ENCODE peak calls at places on chromosomes 4 and X, in eight cellular contexts. W is WERI-Rb-1, H is left ventricle myocardium inferior, C is astrocyte of the spinal cord, M is endothelial cell, S is AG09319, E is uterus, Y is WTC11. F is an unnamed sample.

GRCh38 chrX:46628406-46629371 is 55.1 kb downstream of the CHST7 start:
- DNase-seq in C (peak; percentile 53), W (no peak), H (peak; percentile 63), Y (no peak), S (peak; percentile 32), E (peak; percentile 38), M (no peak), F (no peak)

GRCh38 chr4:137655286-137655685 is 123.0 kb upstream of the PCDH18 start:
- DNase-seq in Y (no peak), W (no peak), C (no peak), S (no peak), M (no peak), E (no peak), H (no peak), F (no peak)

GRCh38 chr4:173152104-173152503 is 16.5 kb upstream of the GALNT7 start:
- DNase-seq in M (no peak), C (no peak), S (no peak), W (no peak), Y (peak; percentile 24), H (no peak), E (no peak), F (no peak)

GRCh38 chr4:87489678-87490077 is 39.5 kb downstream of the SPARCL1 start:
- DNase-seq in E (no peak), Y (no peak), S (no peak), C (no peak), H (no peak), M (no peak), W (no peak), F (no peak)

GRCh38 chr4:3387943-3388348 is 53.8 kb upstream of the HGFAC start:
- DNase-seq in C (peak; percentile 19), S (no peak), M (no peak), H (peak; percentile 89), E (peak; percentile 71), Y (no peak), W (no peak), F (no peak)

GRCh38 chr4:159090255-159090654 is 12.6 kb upstream of the RAPGEF2 start:
- DNase-seq in W (no peak), S (no peak), H (no peak), M (no peak), Y (no peak), C (no peak), E (no peak), F (no peak)

GRCh38 chr4:73613130-73613529 is 7.1 kb downstream of the RASSF6 start:
- DNase-seq in M (no peak), W (no peak), C (no peak), H (no peak), Y (no peak), E (no peak), S (no peak), F (no peak)

GRCh38 chrX:1389993-1390285 is 2.0 kb downstream of the SLC25A6 start:
- DNase-seq in E (no peak), M (no peak), H (no peak), C (no peak), W (no peak), Y (no peak), S (no peak), F (no peak)

GRCh38 chr4:147362868-147363440 is 117.9 kb upstream of the EDNRA start:
- DNase-seq in E (peak; percentile 87), Y (no peak), S (no peak), H (peak; percentile 80), C (peak; percentile 70), W (no peak), M (no peak), F (no peak)

GRCh38 chr4:76666940-76667532 is 230.9 kb downstream of the SOWAHB start:
- DNase-seq in S (no peak), M (no peak), H (no peak), E (no peak), C (no peak), Y (no peak), W (no peak), F (no peak)

GRCh38 chr4:85968945-85969830 is 390.7 kb downstream of the MAPK10 start:
- DNase-seq in C (peak; percentile 74), Y (no peak), S (no peak), H (no peak), E (no peak), M (no peak), W (no peak), F (no peak)

GRCh38 chr4:1244978-1245471 is 3.9 kb downstream of the CTBP1 start:
- DNase-seq in S (no peak), M (no peak), H (no peak), C (no peak), Y (peak; percentile 7), E (no peak), W (no peak), F (no peak)

GRCh38 chr4:6782147-6782845 is at the start of gene KIAA0232:
- DNase-seq in S (peak; percentile 95), C (peak; percentile 93), E (peak; percentile 92), H (peak; percentile 94), W (peak; percentile 94), Y (peak; percentile 89), M (peak; percentile 92), F (peak; percentile 94)

GRCh38 chr4:149790172-149790907 is 25.3 kb downstream of the IQCM start:
- DNase-seq in S (no peak), E (no peak), M (no peak), C (no peak), W (no peak), Y (no peak), H (no peak), F (no peak)

GRCh38 chr4:34972189-34972588 is 1272.1 kb downstream of the ARAP2 start:
- DNase-seq in C (no peak), S (no peak), W (no peak), M (no peak), H (no peak), Y (no peak), E (no peak), F (no peak)

GRCh38 chr4:135508006-135508714 is 1306.6 kb upstream of the PABPC4L start:
- DNase-seq in M (no peak), E (no peak), S (no peak), H (no peak), W (no peak), C (peak; percentile 89), Y (no peak), F (no peak)

GRCh38 chr4:27081675-27082579 is 221.3 kb downstream of the STIM2 start:
- DNase-seq in E (no peak), C (no peak), M (no peak), Y (no peak), W (no peak), S (no peak), H (no peak), F (no peak)

GRCh38 chr4:126267689-126268088 is 952.9 kb downstream of the FAT4 start:
- DNase-seq in C (no peak), H (no peak), M (no peak), Y (no peak), E (no peak), W (no peak), S (peak; percentile 15), F (no peak)

GRCh38 chrX:130245441-130245840 is 23.3 kb downstream of the ZNF280C start:
- DNase-seq in H (no peak), C (peak; percentile 56), M (no peak), E (no peak), W (no peak), Y (no peak), S (peak; percentile 32), F (no peak)

GRCh38 chrX:119419898-119420297 is 20.8 kb downstream of the SLC25A43 start:
- DNase-seq in M (no peak), C (no peak), W (no peak), S (no peak), E (no peak), Y (no peak), H (no peak), F (no peak)

GRCh38 chrX:119417376-119417775 is 18.2 kb downstream of the SLC25A43 start:
- DNase-seq in E (no peak), H (no peak), S (no peak), M (no peak), Y (no peak), W (no peak), C (no peak), F (no peak)

GRCh38 chrX:119419146-119419545 is 20.0 kb downstream of the SLC25A43 start:
- DNase-seq in M (no peak), S (no peak), H (no peak), W (no peak), E (no peak), Y (no peak), C (no peak), F (no peak)

GRCh38 chrX:119421306-119421705 is 22.2 kb downstream of the SLC25A43 start:
- DNase-seq in Y (no peak), S (no peak), C (no peak), M (no peak), E (no peak), W (no peak), H (no peak), F (no peak)

DNA sequence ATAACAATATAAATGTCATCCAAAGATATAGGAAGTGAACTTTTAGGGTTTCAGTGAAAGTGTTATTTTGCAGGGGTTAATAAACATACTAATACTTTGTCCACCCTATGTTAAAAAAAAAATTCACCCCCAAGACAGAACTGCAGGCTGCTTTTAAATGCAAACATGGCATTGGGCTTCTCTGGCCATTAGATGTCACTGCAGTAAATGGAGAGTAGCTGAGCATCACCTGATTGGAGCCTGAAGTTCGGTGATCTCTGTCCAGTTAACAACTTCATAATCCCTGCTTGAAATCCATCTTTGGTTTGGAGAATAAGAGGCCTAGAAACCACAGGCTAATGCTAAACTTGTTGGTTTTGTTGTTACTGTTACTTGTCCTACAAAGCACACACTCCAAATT is 18.7 kb downstream of the SLC25A43 start:
- DNase-seq in M (no peak), S (no peak), W (no peak), E (no peak), C (peak; percentile 15), Y (no peak), H (no peak), F (no peak)
- TF ChIP-seq CTCF in M (no peak), S (peak; percentile 25), W (peak; percentile 39), E (no peak), C (peak; percentile 37), Y (no peak), H (peak; percentile 43), F (no peak)

GRCh38 chrX:49058794-49059193 is at the start of gene CCDC120:
- DNase-seq in E (no peak), W (no peak), H (no peak), S (no peak), M (no peak), Y (peak; percentile 37), C (no peak), F (no peak)
- TF ChIP-seq CTCF in E (no peak), W (no peak), H (no peak), S (no peak), M (no peak), Y (no peak), C (no peak), F (no peak)

DNA sequence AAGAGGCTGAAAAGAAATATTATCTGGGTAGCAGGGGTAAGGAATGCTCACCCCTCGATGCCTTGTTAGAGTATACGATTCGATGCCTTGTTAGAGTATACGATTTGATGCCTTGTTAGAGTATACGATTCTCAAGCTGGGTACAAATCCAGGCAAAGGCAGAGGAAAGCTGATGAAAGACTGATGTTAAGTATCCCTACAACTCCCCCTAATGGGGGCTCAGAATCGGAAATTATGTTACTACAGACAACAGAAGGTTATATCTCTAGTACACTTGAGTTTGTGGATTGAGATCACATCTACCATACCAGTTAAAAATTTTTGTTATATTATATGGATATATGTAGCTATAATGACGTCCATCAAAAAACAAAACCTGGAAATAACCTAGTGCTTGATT is 4.8 kb downstream of the LRRC66 start:
- DNase-seq in H (no peak), S (no peak), Y (no peak), C (no peak), M (no peak), E (no peak), W (no peak), F (no peak)
- TF ChIP-seq CTCF in H (no peak), S (no peak), Y (no peak), C (peak; percentile 28), M (no peak), E (no peak), W (peak; percentile 14), F (no peak)

GRCh38 chr4:156778606-156779005 is 193.0 kb downstream of the PDGFC start:
- DNase-seq in H (no peak), W (no peak), C (peak; percentile 70), S (peak; percentile 59), Y (no peak), M (no peak), E (no peak), F (no peak)
- TF ChIP-seq CTCF in H (no peak), W (no peak), C (no peak), S (no peak), Y (no peak), M (no peak), E (no peak), F (no peak)

F was measured in glutamatergic neuron.